ENCODE peak calls at places on chromosomes 1 and 21, in ten cellular contexts. L, M, E, S, A, Y, G, D, N and Q are unnamed samples. For H3K4me1, the result is how much of the 10 kb centered on the place peaks cover.

GRCh38 chr21:22965455-22966125 is 1967.4 kb downstream of the NCAM2 start:
- DNase-seq in L (no peak), M (no peak), E (no peak), S (no peak), A (no peak), Y (no peak), G (no peak), D (no peak), N (peak), Q (no peak)

GRCh38 chr1:158071106-158071505 is 77.7 kb downstream of the KIRREL1 start:
- DNase-seq in L (no peak), M (peak), E (no peak), S (peak), A (no peak), Y (no peak), G (no peak), D (no peak), N (no peak), Q (no peak)

GRCh38 chr1:223425550-223425949 is 32.3 kb downstream of the CCDC185 start:
- DNase-seq in L (no peak), M (peak), E (no peak), S (no peak), A (no peak), Y (no peak), G (no peak), D (no peak), N (no peak), Q (no peak)

GRCh38 chr1:106435269-106435668 is 621.2 kb upstream of the PRMT6 start:
- DNase-seq in L (no peak), M (no peak), E (no peak), S (no peak), A (no peak), Y (no peak), G (no peak), D (no peak), N (peak), Q (peak)

GRCh38 chr1:231969078-231969477 is 342.5 kb downstream of the DISC1 start:
- DNase-seq in L (no peak), M (no peak), E (no peak), S (no peak), A (no peak), Y (no peak), G (no peak), D (no peak), N (no peak), Q (no peak)

GRCh38 chr1:36257375-36257767 is 33.1 kb downstream of the THRAP3 start:
- DNase-seq in L (no peak), M (peak), E (no peak), S (no peak), A (no peak), Y (no peak), G (no peak), D (no peak), N (peak), Q (peak)

GRCh38 chr1:76079475-76080227 is 5.1 kb downstream of the ST6GALNAC3 start:
- DNase-seq in L (no peak), M (no peak), E (no peak), S (no peak), A (no peak), Y (no peak), G (no peak), D (no peak), N (no peak), Q (no peak)

GRCh38 chr1:58884706-58885661 is 101.1 kb upstream of the JUN start:
- DNase-seq in L (no peak), M (no peak), E (no peak), S (no peak), A (peak), Y (no peak), G (peak), D (peak), N (peak), Q (no peak)

GRCh38 chr21:34793471-34793870 is 124.7 kb downstream of the CLIC6 start:
- DNase-seq in L (no peak), M (no peak), E (no peak), S (no peak), A (no peak), Y (no peak), G (no peak), D (no peak), N (no peak), Q (no peak)

GRCh38 chr1:48938975-48939374 is 162.3 kb upstream of the BEND5 start:
- DNase-seq in L (no peak), M (no peak), E (no peak), S (no peak), A (no peak), Y (no peak), G (no peak), D (no peak), N (no peak), Q (no peak)

GRCh38 chr1:169630006-169630405 is at the start of gene SELP:
- DNase-seq in L (no peak), M (no peak), E (no peak), S (no peak), A (no peak), Y (no peak), G (no peak), D (no peak), N (no peak), Q (no peak)

GRCh38 chr1:184658033-184658432 is 96.6 kb downstream of the EDEM3 start:
- DNase-seq in L (no peak), M (no peak), E (no peak), S (no peak), A (no peak), Y (no peak), G (no peak), D (no peak), N (no peak), Q (no peak)

DNA sequence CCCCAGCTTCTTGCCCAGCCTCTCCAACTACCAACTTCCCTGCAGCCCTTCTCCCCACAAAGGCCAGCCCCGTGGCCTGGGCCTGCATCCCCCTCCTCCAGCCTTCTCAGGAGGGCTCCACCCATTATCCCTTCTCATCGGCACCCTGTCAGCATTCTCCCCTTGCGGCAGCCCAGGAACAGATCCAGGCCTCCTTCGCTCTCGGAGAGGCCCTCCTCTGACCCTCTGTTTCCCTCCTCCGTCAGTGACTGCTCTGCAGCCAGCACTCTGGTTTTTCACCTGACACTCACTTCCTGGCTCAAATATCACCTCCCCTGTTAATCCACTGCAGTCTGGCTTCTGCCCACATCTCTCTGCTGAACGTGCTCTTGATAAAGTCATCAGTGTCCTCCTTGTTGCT is 17.5 kb downstream of the ADGRB2 start:
- DNase-seq in L (no peak), M (no peak), E (no peak), S (no peak), A (no peak), Y (no peak), G (no peak), D (no peak), N (no peak), Q (no peak)
- H3K4me1 ChIP-seq in L (under half), M (under half), E (under half), S (under half), A (under half), Y (under half), G (under half), D (under half), N (under half), Q (under half)

GRCh38 chr1:33429332-33429731 is 1.6 kb downstream of the PHC2 start:
- DNase-seq in L (no peak), M (no peak), E (no peak), S (peak), A (no peak), Y (no peak), G (no peak), D (no peak), N (no peak), Q (no peak)
- H3K4me1 ChIP-seq in L (under half), M (under half), E (under half), S (under half), A (under half), Y (under half), G (under half), D (under half), N (half or more), Q (half or more)

GRCh38 chr1:89939059-89939570 is 55.8 kb upstream of the ZNF326 start:
- DNase-seq in L (no peak), M (no peak), E (no peak), S (peak), A (no peak), Y (no peak), G (no peak), D (no peak), N (no peak), Q (no peak)
- H3K4me1 ChIP-seq in L (under half), M (under half), E (under half), S (under half), A (under half), Y (under half), G (under half), D (under half), N (under half), Q (under half)

DNA sequence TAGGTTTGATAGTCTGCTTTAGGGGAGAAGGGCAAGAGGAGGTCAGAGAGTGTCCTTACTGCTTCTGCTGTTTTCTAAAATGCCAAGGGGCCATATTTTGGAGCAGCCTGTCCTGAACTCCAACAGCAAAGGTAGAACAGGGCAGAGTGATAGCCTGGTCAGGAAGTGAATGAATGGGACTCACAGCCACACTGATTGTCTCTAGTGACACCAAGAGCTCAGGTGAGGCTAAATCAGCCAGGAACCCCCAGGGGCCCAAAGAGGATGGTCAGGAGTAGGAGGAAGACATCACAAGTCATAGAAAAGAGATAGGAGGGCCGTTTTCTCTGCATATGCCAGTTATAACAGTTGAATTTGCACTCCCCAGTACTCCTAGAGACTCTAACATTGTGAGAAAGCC is 97.4 kb upstream of the DUSP10 start:
- DNase-seq in L (no peak), M (no peak), E (no peak), S (no peak), A (no peak), Y (no peak), G (no peak), D (no peak), N (no peak), Q (no peak)
- H3K4me1 ChIP-seq in L (under half), M (under half), E (under half), S (under half), A (under half), Y (under half), G (under half), D (under half), N (under half), Q (under half)

GRCh38 chr1:229888561-229889001 is 178.5 kb upstream of the GALNT2 start:
- DNase-seq in L (no peak), M (no peak), E (no peak), S (no peak), A (no peak), Y (no peak), G (no peak), D (no peak), N (no peak), Q (no peak)

GRCh38 chr1:229893762-229894444 is 173.1 kb upstream of the GALNT2 start:
- DNase-seq in L (no peak), M (no peak), E (no peak), S (no peak), A (no peak), Y (no peak), G (no peak), D (no peak), N (peak), Q (peak)

GRCh38 chr1:229892515-229893117 is 174.4 kb upstream of the GALNT2 start:
- DNase-seq in L (no peak), M (no peak), E (no peak), S (no peak), A (no peak), Y (no peak), G (no peak), D (no peak), N (no peak), Q (no peak)

GRCh38 chr1:229889031-229889517 is 178.0 kb upstream of the GALNT2 start:
- DNase-seq in L (no peak), M (no peak), E (no peak), S (no peak), A (no peak), Y (no peak), G (peak), D (no peak), N (no peak), Q (no peak)

GRCh38 chr1:229891227-229891626 is 175.8 kb upstream of the GALNT2 start:
- DNase-seq in L (no peak), M (no peak), E (no peak), S (no peak), A (no peak), Y (no peak), G (no peak), D (no peak), N (no peak), Q (no peak)
- H3K4me1 ChIP-seq in L (under half), M (under half), E (under half), S (under half), A (under half), Y (under half), G (under half), D (under half), N (under half), Q (under half)

GRCh38 chr1:226605573-226605950 is 57.0 kb downstream of the STUM start:
- DNase-seq in L (no peak), M (no peak), E (no peak), S (no peak), A (no peak), Y (peak), G (no peak), D (no peak), N (no peak), Q (no peak)

GRCh38 chr1:226607821-226608220 is 59.3 kb downstream of the STUM start:
- DNase-seq in L (no peak), M (no peak), E (no peak), S (no peak), A (no peak), Y (peak), G (no peak), D (no peak), N (no peak), Q (no peak)

GRCh38 chr1:226608699-226609505 is 60.3 kb downstream of the STUM start:
- DNase-seq in L (no peak), M (peak), E (peak), S (peak), A (peak), Y (peak), G (peak), D (peak), N (peak), Q (no peak)

GRCh38 chr1:226606311-226607267 is 58.0 kb downstream of the STUM start:
- DNase-seq in L (no peak), M (peak), E (no peak), S (no peak), A (no peak), Y (peak), G (no peak), D (no peak), N (no peak), Q (no peak)

DNA sequence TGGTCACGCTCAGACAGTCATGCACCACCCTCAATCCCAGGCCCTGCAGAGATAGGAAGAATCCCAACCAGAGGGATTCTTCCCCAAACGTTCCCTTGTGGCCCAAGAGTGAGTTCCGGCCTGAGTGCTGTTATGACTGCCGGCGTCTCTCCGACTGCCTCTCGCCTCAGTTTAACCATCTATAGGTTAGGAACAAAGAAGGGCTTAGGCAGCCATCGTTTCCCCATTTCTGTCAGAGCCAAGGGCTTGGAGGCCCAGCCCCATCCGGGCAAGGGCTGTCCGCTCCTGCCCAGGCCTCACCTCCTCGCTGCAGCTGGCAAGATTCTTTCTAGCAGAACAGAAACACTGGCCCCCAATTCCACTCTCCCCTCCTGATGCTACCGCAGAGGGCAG is 58.7 kb downstream of the STUM start:
- DNase-seq in L (no peak), M (no peak), E (no peak), S (no peak), A (no peak), Y (peak), G (no peak), D (no peak), N (no peak), Q (no peak)
- H3K4me1 ChIP-seq in L (under half), M (under half), E (under half), S (under half), A (under half), Y (under half), G (under half), D (under half), N (under half), Q (under half)

DNA sequence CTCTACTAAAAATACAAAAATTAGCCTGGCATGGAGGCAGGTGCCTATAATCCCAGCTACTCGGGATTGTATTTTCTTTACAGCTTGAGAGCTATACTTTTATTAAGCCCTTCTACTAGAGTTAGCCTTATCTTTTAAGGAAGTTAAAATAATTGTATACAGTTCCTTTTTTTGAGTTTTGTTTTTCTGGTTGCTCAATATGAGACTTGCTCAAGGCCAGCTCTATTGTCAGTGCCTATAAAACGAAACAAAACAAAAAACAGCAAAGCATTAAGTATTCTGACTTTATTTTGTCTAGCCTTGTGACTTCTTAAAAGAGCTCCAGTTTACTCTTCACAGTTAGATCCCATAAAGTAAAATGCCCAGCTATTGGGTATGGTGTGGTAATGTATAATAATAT is 17.2 kb downstream of the PKN2 start:
- DNase-seq in L (no peak), M (no peak), E (no peak), S (no peak), A (no peak), Y (no peak), G (no peak), D (no peak), N (no peak), Q (no peak)
- H3K4me1 ChIP-seq in L (under half), M (under half), E (under half), S (under half), A (under half), Y (under half), G (under half), D (under half), N (under half), Q (under half)